ENCODE peak calls at places on chromosome 14, in eight cellular contexts. G, B, E, A, V, Z, P and O are unnamed samples.

GRCh38 chr14:22070119-22070982 is 396.7 kb upstream of the OR4E1 start:
- DNase-seq in G (no peak), B (peak; percentile 11), V (no peak), A (no peak), E (no peak), Z (peak; percentile 31), P (no peak), O (no peak)

GRCh38 chr14:67446371-67447032 is 34.5 kb upstream of the PLEK2 start:
- DNase-seq in P (no peak), G (no peak), V (no peak), E (no peak), Z (no peak), B (no peak), A (no peak), O (no peak)

GRCh38 chr14:74539503-74539902 is 45.9 kb downstream of the ISCA2 start:
- DNase-seq in Z (no peak), E (no peak), B (no peak), P (no peak), A (no peak), V (no peak), G (no peak), O (no peak)

GRCh38 chr14:101362529-101363260 is 198.6 kb upstream of the DIO3 start:
- DNase-seq in A (no peak), G (no peak), B (no peak), V (peak; percentile 65), Z (no peak), E (no peak), P (no peak), O (no peak)

GRCh38 chr14:89870335-89870734 is 84.2 kb downstream of the EFCAB11 start:
- DNase-seq in E (no peak), P (peak; percentile 68), A (no peak), Z (no peak), B (peak; percentile 10), V (no peak), G (no peak), O (no peak)

GRCh38 chr14:97706814-97707213 is 909.6 kb downstream of the VRK1 start:
- DNase-seq in V (no peak), E (no peak), B (no peak), A (no peak), Z (no peak), P (no peak), G (no peak), O (no peak)

GRCh38 chr14:96582995-96583394 is 80.8 kb downstream of the PAPOLA start:
- DNase-seq in P (no peak), G (no peak), B (no peak), A (peak; percentile 7), V (no peak), E (no peak), Z (no peak), O (no peak)

GRCh38 chr14:70425349-70425748 is 8.5 kb upstream of the SYNJ2BP start:
- DNase-seq in B (no peak), E (no peak), A (no peak), V (no peak), P (no peak), G (no peak), Z (no peak), O (no peak)

GRCh38 chr14:30369531-30370180 is 189.3 kb upstream of the G2E3 start:
- DNase-seq in A (no peak), E (no peak), B (no peak), G (no peak), P (no peak), Z (no peak), V (no peak), O (no peak)

GRCh38 chr14:100769035-100769939 is 42.6 kb downstream of the DLK1 start:
- DNase-seq in A (no peak), P (no peak), E (no peak), B (no peak), G (peak; percentile 71), Z (no peak), V (no peak), O (no peak)

GRCh38 chr14:49886523-49886922 is 6.4 kb upstream of the ARF6 start:
- DNase-seq in E (no peak), P (no peak), A (no peak), V (no peak), B (no peak), G (no peak), Z (no peak), O (no peak)
- TF ChIP-seq CTCF in E (no peak), P (no peak), A (no peak), V (no peak), B (no peak), G (no peak), Z (no peak), O (no peak)

GRCh38 chr14:56632192-56632591 is 52.6 kb downstream of the TMEM260 start:
- DNase-seq in A (no peak), P (no peak), G (no peak), B (no peak), V (no peak), E (no peak), Z (no peak), O (no peak)
- TF ChIP-seq CTCF in A (no peak), P (no peak), G (no peak), B (no peak), V (no peak), E (no peak), Z (no peak), O (no peak)

GRCh38 chr14:54001189-54001878 is 44.7 kb upstream of the BMP4 start:
- DNase-seq in Z (no peak), E (no peak), A (no peak), G (no peak), B (no peak), V (no peak), P (no peak), O (no peak)
- TF ChIP-seq CTCF in Z (no peak), E (no peak), A (peak; percentile 8), G (no peak), B (no peak), V (no peak), P (no peak), O (peak; percentile 11)

GRCh38 chr14:104680806-104681688 is 8.4 kb upstream of the INF2 start:
- DNase-seq in B (peak; percentile 84), V (no peak), A (peak; percentile 71), E (no peak), G (peak; percentile 92), P (peak; percentile 85), Z (peak; percentile 77), O (peak; percentile 82)
- TF ChIP-seq CTCF in B (peak; percentile 53), V (peak; percentile 6), A (peak; percentile 14), E (no peak), G (no peak), P (peak; percentile 32), Z (no peak), O (peak; percentile 37)